ENCODE peak calls at places on chromosomes 11 and 22, in four cellular contexts. F is stomach, T is GM23248, Z is lower lobe of right lung. K is an unnamed sample.

GRCh38 chr11:17526326-17526725 is 17.9 kb downstream of the USH1C start:
- DNase-seq in F (no peak), T (no peak), Z (no peak), K (no peak)

GRCh38 chr11:97684486-97685439 is 1295.0 kb downstream of the JRKL start:
- DNase-seq in F (no peak), T (no peak), Z (no peak), K (no peak)

GRCh38 chr11:27700351-27701261 is at the start of gene BDNF:
- DNase-seq in T (peak), Z (no peak), F (no peak), K (no peak)

GRCh38 chr11:1223346-1224108 is 661 bp downstream of the MUC5B start:
- DNase-seq in T (no peak), Z (peak), F (no peak), K (peak)

GRCh38 chr11:102552020-102552419 is 21.5 kb upstream of the MMP7 start:
- DNase-seq in T (no peak), Z (no peak), F (no peak), K (no peak)

GRCh38 chr11:1767399-1768140 is 3.8 kb upstream of the CTSD start:
- DNase-seq in T (no peak), Z (no peak), F (peak), K (no peak)

GRCh38 chr11:124475265-124475664 is 29.8 kb upstream of the OR8B8 start:
- DNase-seq in Z (no peak), T (no peak), F (no peak), K (no peak)

GRCh38 chr22:44286673-44287072 is 26.1 kb downstream of the SHISAL1 start:
- DNase-seq in Z (no peak), F (no peak), T (peak), K (no peak)

GRCh38 chr11:78065239-78065638 is 1.6 kb downstream of the THRSP start:
- DNase-seq in T (no peak), Z (no peak), F (no peak), K (no peak)

GRCh38 chr22:40991298-40991697 is 40.1 kb downstream of the RBX1 start:
- DNase-seq in T (no peak), Z (no peak), F (no peak), K (no peak)

GRCh38 chr11:35487532-35488078 is 37.8 kb downstream of the PAMR1 start:
- DNase-seq in T (peak), F (no peak), Z (no peak), K (no peak)

GRCh38 chr11:75473684-75474083 is 40.7 kb upstream of the KLHL35 start:
- DNase-seq in Z (peak), F (no peak), T (no peak), K (no peak)

GRCh38 chr11:94768602-94769511 is 701 bp downstream of the AMOTL1 start:
- DNase-seq in T (peak), F (peak), Z (peak), K (peak)

GRCh38 chr11:115126515-115127208 is 377.6 kb downstream of the CADM1 start:
- DNase-seq in F (no peak), Z (no peak), T (no peak), K (no peak)

GRCh38 chr11:127003260-127003981 is 2.9 kb upstream of the KIRREL3 start:
- DNase-seq in F (no peak), T (peak), Z (no peak), K (no peak)

GRCh38 chr22:41940853-41941765 is 5.8 kb downstream of the CENPM start:
- DNase-seq in Z (peak), F (peak), T (peak), K (peak)

GRCh38 chr11:65415499-65416340 is 6.9 kb upstream of the NEAT1 start:
- DNase-seq in T (peak), F (no peak), Z (peak), K (peak)

GRCh38 chr11:19345519-19345847 is 104.7 kb upstream of the E2F8 start:
- DNase-seq in T (peak), F (no peak), Z (no peak), K (no peak)

GRCh38 chr22:44888491-44888941 is 121.3 kb downstream of the PHF21B start:
- DNase-seq in F (no peak), T (no peak), Z (no peak), K (no peak)

GRCh38 chr22:42116848-42117424 is 13.7 kb downstream of the CYP2D6 start:
- DNase-seq in T (no peak), F (no peak), Z (peak), K (no peak)

GRCh38 chr11:128208329-128209220 is 378.8 kb downstream of the ETS1 start:
- DNase-seq in Z (no peak), T (peak), F (no peak), K (no peak)

GRCh38 chr22:25853902-25854301 is 111.9 kb downstream of the MYO18B start:
- DNase-seq in Z (no peak), T (peak), F (no peak), K (no peak)

GRCh38 chr22:37180531-37181231 is 7.4 kb downstream of the C1QTNF6 start:
- DNase-seq in Z (peak), F (no peak), T (no peak), K (no peak)

GRCh38 chr11:64259533-64260067 is 8.3 kb downstream of the PLCB3 start:
- DNase-seq in T (no peak), Z (no peak), F (no peak), K (no peak)

GRCh38 chr22:29700949-29701927 is 18.6 kb upstream of the CABP7 start:
- DNase-seq in Z (no peak), T (peak), F (no peak), K (no peak)

GRCh38 chr22:35312198-35313059 is 12.7 kb downstream of the TOM1 start:
- DNase-seq in T (peak), Z (no peak), F (no peak), K (peak)

GRCh38 chr11:19539861-19540260 is 172.8 kb upstream of the NAV2 start:
- DNase-seq in T (no peak), F (no peak), Z (no peak), K (no peak)

GRCh38 chr11:47161134-47161854 is 15.4 kb downstream of the ARFGAP2 start:
- DNase-seq in F (peak), T (peak), Z (peak), K (no peak)

GRCh38 chr11:10809373-10810199 is 860 bp upstream of the EIF4G2 start:
- DNase-seq in F (no peak), T (peak), Z (no peak), K (peak)

GRCh38 chr22:21861856-21862255 is 5.6 kb downstream of the MAPK1 start:
- DNase-seq in T (peak), Z (no peak), F (no peak), K (no peak)

GRCh38 chr22:29306175-29306829 is at the start of gene GAS2L1:
- DNase-seq in T (peak), Z (peak), F (peak), K (peak)

GRCh38 chr11:45411221-45411946 is 125.2 kb upstream of the SYT13 start:
- DNase-seq in F (no peak), Z (no peak), T (peak), K (no peak)

GRCh38 chr11:68295271-68295670 is 17.1 kb upstream of the LRP5 start:
- DNase-seq in Z (no peak), F (no peak), T (no peak), K (no peak)

GRCh38 chr22:45036154-45036553 is 26.3 kb upstream of the PHF21B start:
- DNase-seq in F (no peak), Z (peak), T (no peak), K (no peak)

DNA sequence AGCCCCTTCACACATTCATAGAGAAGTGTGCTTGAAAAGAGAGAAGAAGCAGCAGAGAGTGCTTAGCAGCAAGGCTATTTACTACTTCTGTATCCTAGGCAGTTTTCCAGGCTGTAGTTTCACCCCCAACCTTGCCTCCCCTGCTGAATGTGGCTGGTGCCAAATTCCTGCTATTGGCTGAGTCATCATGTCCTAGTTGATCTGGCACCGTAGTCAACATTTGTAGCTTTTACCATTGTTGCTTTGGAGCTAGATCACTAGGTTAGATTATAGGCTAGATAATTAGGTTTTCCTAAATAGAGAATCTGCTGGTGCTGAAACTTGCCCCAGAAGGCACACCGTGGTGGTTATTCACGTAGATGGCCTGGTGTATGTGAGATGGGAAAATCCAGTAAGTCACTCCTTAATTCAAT is 32.7 kb downstream of the ARHGAP42 start:
- DNase-seq in F (peak), T (peak), Z (no peak), K (no peak)
- H3K27ac ChIP-seq in F (peak), T (no peak), Z (peak), K (peak)

GRCh38 chr11:22165799-22166548 is 26.9 kb upstream of the ANO5 start:
- DNase-seq in T (no peak), Z (no peak), F (no peak), K (no peak)
- H3K27ac ChIP-seq in T (no peak), Z (no peak), F (no peak), K (no peak)

GRCh38 chr22:20319041-20319744 is 667 bp downstream of the DGCR6L start:
- DNase-seq in F (peak), Z (peak), T (peak), K (peak)
- H3K27ac ChIP-seq in F (peak), Z (peak), T (no peak), K (peak)

GRCh38 chr22:47778160-47778658 is 1015.8 kb downstream of the TBC1D22A start:
- DNase-seq in Z (no peak), F (no peak), T (no peak), K (no peak)
- H3K27ac ChIP-seq in Z (no peak), F (no peak), T (no peak), K (no peak)

DNA sequence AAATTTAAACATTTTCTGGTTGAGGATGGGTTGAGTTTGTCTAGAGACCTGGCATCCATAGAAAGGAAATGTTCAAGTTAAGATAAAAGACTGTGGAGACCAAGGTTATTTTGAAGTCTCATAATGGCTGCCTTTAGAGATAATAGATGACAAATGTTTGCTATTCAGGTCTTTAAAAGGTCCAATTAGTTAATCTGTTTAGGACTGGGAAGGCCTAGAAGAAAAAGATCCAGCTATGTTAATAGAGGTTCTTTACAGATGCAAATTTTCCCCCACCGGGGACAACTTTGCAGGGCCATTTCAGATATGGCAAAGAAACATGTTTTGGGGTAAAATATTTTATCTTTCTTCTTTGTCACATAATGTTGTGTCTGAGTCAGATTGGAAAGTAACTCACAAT is 3.1 kb upstream of the APOBEC3G start:
- DNase-seq in Z (no peak), T (no peak), F (no peak), K (no peak)
- H3K27ac ChIP-seq in Z (no peak), T (no peak), F (no peak), K (no peak)

DNA sequence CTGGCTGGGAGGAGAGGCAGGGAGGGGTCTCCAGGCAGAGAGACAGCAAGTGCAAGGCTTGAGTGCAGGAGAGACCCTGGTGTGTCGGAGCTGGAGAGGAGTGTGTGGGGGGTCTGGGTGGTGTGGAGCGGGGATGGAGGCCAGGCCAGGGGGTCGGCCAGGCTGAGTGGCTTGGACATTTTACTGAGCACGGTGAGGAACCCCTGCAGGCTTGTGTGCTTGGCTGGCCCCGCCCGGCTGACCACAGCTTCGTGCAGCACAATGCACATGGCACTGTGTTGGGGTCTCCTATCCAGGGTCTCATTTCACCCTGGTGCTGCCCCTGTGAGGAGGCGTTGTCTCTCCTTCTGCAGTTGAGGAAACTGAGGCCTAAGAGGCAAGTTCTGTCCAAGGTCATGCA is 5.6 kb downstream of the MYEOV start:
- DNase-seq in Z (no peak), F (no peak), T (no peak), K (no peak)
- H3K27ac ChIP-seq in Z (no peak), F (no peak), T (peak), K (no peak)

K was measured in right lobe of liver.